ENCODE peak calls at places on chromosome 15, in nine cellular contexts. One of them, this sample, is unnamed.
A peak's percentile ranks its signal among the peaks of the same experiment; 100 is the strongest.

GRCh38 chr15:39095218-39095879 is 485.5 kb upstream of the THBS1 start:
- DNase-seq in GM12865: no peak
- DNase-seq in amniotic stem cell: no peak
- DNase-seq in NCI-H1436: no peak
- DNase-seq in CMK: no peak
- DNase-seq in HTR-8/SVneo: no peak
- DNase-seq in neural crest cell: peak; percentile 3
- DNase-seq in adrenal gland: no peak
- DNase-seq in CD8-positive, alpha-beta T cell: no peak
- DNase-seq in this sample: no peak

GRCh38 chr15:42218953-42219596 is 11.0 kb upstream of the VPS39 start:
- DNase-seq in HTR-8/SVneo: no peak
- DNase-seq in CMK: no peak
- DNase-seq in adrenal gland: no peak
- DNase-seq in CD8-positive, alpha-beta T cell: no peak
- DNase-seq in GM12865: no peak
- DNase-seq in NCI-H1436: no peak
- DNase-seq in neural crest cell: no peak
- DNase-seq in amniotic stem cell: no peak
- DNase-seq in this sample: no peak

GRCh38 chr15:60568301-60568742 is 89.4 kb upstream of the ICE2 start:
- DNase-seq in GM12865: peak; percentile 92
- DNase-seq in NCI-H1436: no peak
- DNase-seq in adrenal gland: no peak
- DNase-seq in neural crest cell: no peak
- DNase-seq in HTR-8/SVneo: no peak
- DNase-seq in CD8-positive, alpha-beta T cell: no peak
- DNase-seq in amniotic stem cell: no peak
- DNase-seq in CMK: no peak
- DNase-seq in this sample: no peak

GRCh38 chr15:39359736-39360135 is 221.1 kb upstream of the THBS1 start:
- DNase-seq in amniotic stem cell: no peak
- DNase-seq in NCI-H1436: no peak
- DNase-seq in CMK: no peak
- DNase-seq in HTR-8/SVneo: no peak
- DNase-seq in neural crest cell: no peak
- DNase-seq in adrenal gland: no peak
- DNase-seq in CD8-positive, alpha-beta T cell: no peak
- DNase-seq in GM12865: no peak
- DNase-seq in this sample: no peak

GRCh38 chr15:46918462-46919125 is 798.7 kb upstream of the SEMA6D start:
- DNase-seq in CD8-positive, alpha-beta T cell: no peak
- DNase-seq in GM12865: no peak
- DNase-seq in HTR-8/SVneo: no peak
- DNase-seq in neural crest cell: no peak
- DNase-seq in adrenal gland: no peak
- DNase-seq in amniotic stem cell: no peak
- DNase-seq in CMK: no peak
- DNase-seq in NCI-H1436: no peak
- DNase-seq in this sample: no peak

GRCh38 chr15:45134682-45135604 is 5.1 kb downstream of the DUOX1 start:
- DNase-seq in NCI-H1436: no peak
- DNase-seq in neural crest cell: no peak
- DNase-seq in amniotic stem cell: no peak
- DNase-seq in CMK: no peak
- DNase-seq in CD8-positive, alpha-beta T cell: no peak
- DNase-seq in GM12865: no peak
- DNase-seq in HTR-8/SVneo: no peak
- DNase-seq in adrenal gland: peak; percentile 54
- DNase-seq in this sample: no peak

GRCh38 chr15:31474059-31474868 is 147.6 kb downstream of the KLF13 start:
- DNase-seq in CMK: no peak
- DNase-seq in amniotic stem cell: no peak
- DNase-seq in adrenal gland: no peak
- DNase-seq in NCI-H1436: no peak
- DNase-seq in GM12865: peak; percentile 75
- DNase-seq in CD8-positive, alpha-beta T cell: no peak
- DNase-seq in neural crest cell: no peak
- DNase-seq in HTR-8/SVneo: no peak
- DNase-seq in this sample: no peak

GRCh38 chr15:99092554-99093172 is 12.2 kb upstream of the SYNM start:
- DNase-seq in NCI-H1436: no peak
- DNase-seq in adrenal gland: no peak
- DNase-seq in CD8-positive, alpha-beta T cell: no peak
- DNase-seq in HTR-8/SVneo: no peak
- DNase-seq in GM12865: no peak
- DNase-seq in neural crest cell: no peak
- DNase-seq in CMK: no peak
- DNase-seq in amniotic stem cell: no peak
- DNase-seq in this sample: no peak

GRCh38 chr15:29695486-29696167 is 126.6 kb downstream of the TJP1 start:
- DNase-seq in NCI-H1436: no peak
- DNase-seq in CMK: no peak
- DNase-seq in amniotic stem cell: no peak
- DNase-seq in CD8-positive, alpha-beta T cell: no peak
- DNase-seq in GM12865: peak; percentile 21
- DNase-seq in HTR-8/SVneo: no peak
- DNase-seq in adrenal gland: no peak
- DNase-seq in neural crest cell: no peak
- DNase-seq in this sample: no peak

GRCh38 chr15:76147906-76148553 is 88.2 kb downstream of the TMEM266 start:
- DNase-seq in neural crest cell: peak; percentile 66
- DNase-seq in CMK: peak; percentile 15
- DNase-seq in adrenal gland: peak; percentile 57
- DNase-seq in CD8-positive, alpha-beta T cell: peak; percentile 39
- DNase-seq in amniotic stem cell: no peak
- DNase-seq in NCI-H1436: peak; percentile 13
- DNase-seq in HTR-8/SVneo: peak; percentile 78
- DNase-seq in GM12865: peak; percentile 65
- DNase-seq in this sample: no peak

This sample was measured in NCI-H187 treated with DMSO at 0.1 percent for 48 hours.